ENCODE peak calls at places on chromosomes 6 and 20, in eight cellular contexts. E is epithelial cell of proximal tubule; Q is OCI-LY7; X is effector memory CD4-positive, alpha-beta T cell; O is CD4-positive, alpha-beta memory T cell; F is astrocyte of the spinal cord; L is left ventricle myocardium inferior; P is retinal pigment epithelial cell. A is an unnamed sample.
A peak's percentile ranks its signal among the peaks of the same experiment; 100 is the strongest.

GRCh38 chr6:129621252-129621651 is 88.7 kb downstream of the ARHGAP18 start:
- DNase-seq in E (no peak), Q (peak; percentile 16), X (peak; percentile 8), O (peak; percentile 15), F (no peak), L (no peak), P (no peak), A (no peak)

GRCh38 chr6:27726620-27727023 is 185.6 kb downstream of the OR2B2 start:
- DNase-seq in E (no peak), Q (no peak), X (no peak), O (no peak), F (no peak), L (no peak), P (no peak), A (no peak)

GRCh38 chr20:10519361-10520048 is 84.4 kb downstream of the SLX4IP start:
- DNase-seq in E (no peak), Q (no peak), X (no peak), O (no peak), F (peak; percentile 64), L (no peak), P (no peak), A (no peak)

GRCh38 chr6:165662041-165662491 is 975 bp downstream of the PDE10A start:
- DNase-seq in E (no peak), Q (no peak), X (no peak), O (no peak), F (peak; percentile 28), L (peak; percentile 51), P (no peak), A (no peak)

GRCh38 chr6:20211941-20212391 is 303 bp downstream of the MBOAT1 start:
- DNase-seq in E (no peak), Q (no peak), X (no peak), O (peak; percentile 42), F (no peak), L (no peak), P (peak; percentile 11), A (peak; percentile 27)

GRCh38 chr20:23482138-23482537 is 8.8 kb upstream of the CST8 start:
- DNase-seq in E (no peak), Q (no peak), X (no peak), O (no peak), F (no peak), L (no peak), P (no peak), A (no peak)

GRCh38 chr20:48215536-48215935 is 430.3 kb upstream of the SULF2 start:
- DNase-seq in E (no peak), Q (no peak), X (no peak), O (no peak), F (no peak), L (no peak), P (no peak), A (no peak)

GRCh38 chr6:54194067-54194466 is 82.8 kb downstream of the MLIP start:
- DNase-seq in E (no peak), Q (no peak), X (no peak), O (no peak), F (peak; percentile 69), L (no peak), P (peak; percentile 45), A (no peak)

GRCh38 chr20:31440012-31440659 is at the start of gene DEFB123:
- DNase-seq in E (no peak), Q (no peak), X (no peak), O (no peak), F (no peak), L (no peak), P (no peak), A (no peak)

GRCh38 chr6:109073344-109074235 is 21.1 kb downstream of the SESN1 start:
- DNase-seq in E (no peak), Q (peak; percentile 82), X (peak; percentile 56), O (peak; percentile 70), F (peak; percentile 78), L (no peak), P (no peak), A (peak; percentile 12)

GRCh38 chr6:132797975-132798819 is at the start of gene SLC18B1:
- DNase-seq in E (no peak), Q (peak; percentile 54), X (peak; percentile 41), O (peak; percentile 43), F (peak; percentile 49), L (peak; percentile 60), P (no peak), A (peak; percentile 53)

GRCh38 chr6:157726892-157727628 is 96.0 kb upstream of the SNX9 start:
- DNase-seq in E (no peak), Q (no peak), X (no peak), O (no peak), F (no peak), L (peak; percentile 78), P (no peak), A (no peak)

GRCh38 chr6:53199156-53199555 is 50.5 kb upstream of the GCM1 start:
- DNase-seq in E (no peak), Q (peak; percentile 81), X (no peak), O (no peak), F (no peak), L (no peak), P (no peak), A (no peak)

GRCh38 chr6:144131248-144131709 is 19.0 kb upstream of the STX11 start:
- DNase-seq in E (no peak), Q (no peak), X (no peak), O (no peak), F (peak; percentile 65), L (no peak), P (peak; percentile 42), A (no peak)

GRCh38 chr6:170205534-170206316 is 85.2 kb downstream of the DLL1 start:
- DNase-seq in E (no peak), Q (no peak), X (no peak), O (no peak), F (no peak), L (no peak), P (no peak), A (no peak)

GRCh38 chr20:38843346-38843745 is 37.8 kb downstream of the PPP1R16B start:
- DNase-seq in E (no peak), Q (peak; percentile 36), X (no peak), O (no peak), F (no peak), L (no peak), P (no peak), A (no peak)

DNA sequence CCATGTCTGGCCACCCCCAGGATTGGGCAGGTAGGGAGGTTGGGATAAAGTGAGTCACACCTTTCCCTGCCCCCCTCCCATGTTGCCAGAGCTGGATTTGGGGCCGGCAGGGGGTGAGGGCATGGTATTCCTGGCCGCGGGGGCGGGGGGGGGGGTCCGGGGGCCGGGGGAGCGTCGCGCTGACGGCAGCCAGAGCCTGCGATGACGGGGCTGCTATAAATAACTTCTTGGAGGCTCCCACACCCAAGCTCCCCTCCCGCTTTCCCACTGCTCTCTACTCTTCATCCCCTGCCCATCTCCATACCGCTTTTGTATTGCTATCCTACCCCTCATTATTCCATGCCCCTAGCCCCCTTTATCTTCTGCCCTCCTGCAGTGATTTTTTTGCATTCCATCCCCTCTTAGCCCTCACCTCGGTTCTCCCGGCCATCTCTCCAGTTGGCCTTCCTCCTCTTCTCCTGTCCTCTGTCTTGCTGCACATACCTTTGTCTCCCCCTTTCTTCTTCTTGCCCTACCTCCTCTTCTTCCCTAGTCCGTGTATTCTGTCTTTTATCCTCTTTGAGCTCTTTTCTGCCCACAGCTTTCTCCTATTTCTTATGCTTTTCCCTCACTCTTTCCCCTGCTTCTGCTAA is 13.8 kb downstream of the SYNGAP1 start:
- DNase-seq in E (no peak), Q (no peak), X (no peak), O (no peak), F (peak; percentile 43), L (no peak), P (no peak), A (no peak)
- H3K4me3 ChIP-seq in E (no peak overlapping the region), Q (no peak overlapping the region), X (no peak overlapping the region), O (no peak overlapping the region), F (no peak overlapping the region), L (peak overlapping the region; percentile 17), P (peak overlapping the region; percentile 20), A (no peak overlapping the region)

DNA sequence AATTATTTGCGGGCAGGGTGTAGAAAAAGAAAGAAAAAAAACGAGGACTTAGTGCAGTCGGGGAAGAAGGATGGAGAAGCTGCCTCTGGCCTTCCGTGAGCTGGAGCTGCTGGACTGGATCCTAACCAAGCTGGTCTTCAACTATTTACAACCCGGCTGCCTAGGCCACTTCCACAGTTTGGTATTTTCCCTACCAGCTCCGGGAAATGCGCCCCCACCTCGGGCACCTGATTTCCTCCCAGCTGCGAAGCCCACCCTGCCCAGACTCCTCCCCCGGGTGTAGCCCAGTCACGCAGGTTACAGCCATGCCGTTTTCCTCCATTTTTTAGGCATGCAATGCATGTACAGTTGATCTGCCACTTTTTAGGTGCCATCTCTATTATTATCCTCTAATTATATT is 21.2 kb downstream of the THEMIS start:
- DNase-seq in E (no peak), Q (no peak), X (no peak), O (no peak), F (peak; percentile 15), L (no peak), P (no peak), A (no peak)
- H3K4me3 ChIP-seq in E (no peak overlapping the region), Q (no peak overlapping the region), X (no peak overlapping the region), O (no peak overlapping the region), F (peak overlapping the region; percentile 6), L (no peak overlapping the region), P (peak overlapping the region; percentile 16), A (no peak overlapping the region)

DNA sequence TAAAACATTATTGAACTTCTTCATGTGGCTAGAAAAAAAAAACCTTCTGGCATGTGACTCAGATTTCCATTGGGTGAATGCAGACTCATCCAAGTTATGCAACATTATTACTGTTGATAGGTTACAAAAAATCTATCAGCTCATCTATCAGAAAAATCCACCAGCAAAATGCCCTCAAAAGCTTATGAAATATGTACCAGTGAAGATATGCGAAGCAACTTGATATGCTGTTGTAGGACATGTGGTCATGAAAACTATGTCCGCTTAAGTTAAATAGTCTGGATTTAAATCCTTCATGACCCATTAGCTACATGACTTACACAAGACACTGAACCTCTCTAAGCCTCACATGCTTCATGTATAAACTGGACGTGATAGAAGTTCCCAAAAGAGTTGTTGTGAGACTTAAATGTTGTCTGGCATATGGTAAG is 12.4 kb upstream of the BFSP1 start:
- DNase-seq in E (no peak), Q (no peak), X (no peak), O (no peak), F (peak; percentile 78), L (no peak), P (no peak), A (no peak)
- H3K4me3 ChIP-seq in E (no peak overlapping the region), Q (no peak overlapping the region), X (no peak overlapping the region), O (no peak overlapping the region), F (no peak overlapping the region), L (no peak overlapping the region), P (no peak overlapping the region), A (no peak overlapping the region)

GRCh38 chr6:135642912-135643311 is 145.4 kb upstream of the AHI1 start:
- DNase-seq in E (no peak), Q (no peak), X (no peak), O (no peak), F (no peak), L (no peak), P (no peak), A (no peak)

GRCh38 chr6:135647521-135647920 is 150.0 kb upstream of the AHI1 start:
- DNase-seq in E (no peak), Q (no peak), X (no peak), O (no peak), F (no peak), L (no peak), P (no peak), A (no peak)

GRCh38 chr6:135640048-135640447 is 142.5 kb upstream of the AHI1 start:
- DNase-seq in E (no peak), Q (no peak), X (no peak), O (no peak), F (no peak), L (no peak), P (no peak), A (no peak)

GRCh38 chr6:135640449-135641111 is 143.0 kb upstream of the AHI1 start:
- DNase-seq in E (no peak), Q (no peak), X (no peak), O (no peak), F (no peak), L (no peak), P (no peak), A (no peak)

GRCh38 chr6:135644394-135644793 is 146.9 kb upstream of the AHI1 start:
- DNase-seq in E (no peak), Q (no peak), X (no peak), O (no peak), F (no peak), L (no peak), P (no peak), A (no peak)
- H3K4me3 ChIP-seq in E (no peak overlapping the region), Q (no peak overlapping the region), X (no peak overlapping the region), O (no peak overlapping the region), F (no peak overlapping the region), L (no peak overlapping the region), P (no peak overlapping the region), A (no peak overlapping the region)